ENCODE peak calls at places on chromosomes 1 and 21, in seven cellular contexts. L is stimulated activated naive B cell treated with anti-CD40 and anti-IgM and Interleukin-4, amounts not matched to agents 10 μg/mL and 1 μg/mL and 100 μg/mL, for 72 hours; Z is nephron progenitor cell; G is EH; U is LoVo; P is ovary; B is fibroblast of gingiva. F is an unnamed sample.

GRCh38 chr1:33137800-33138199 is 44.0 kb downstream of the TRIM62 start:
- DNase-seq in L (no peak), Z (peak), G (peak), U (no peak), P (peak), B (peak), F (peak)

GRCh38 chr1:209688746-209689234 is 13.6 kb downstream of the G0S2 start:
- DNase-seq in L (no peak), Z (no peak), G (peak), U (peak), P (no peak), B (no peak), F (no peak)

GRCh38 chr21:37072239-37072987 is 458 bp downstream of the PIGP start:
- DNase-seq in L (no peak), Z (peak), G (peak), U (peak), P (peak), B (peak), F (peak)

GRCh38 chr1:59041878-59042277 is 255.0 kb upstream of the FGGY start:
- DNase-seq in L (no peak), Z (no peak), G (peak), U (no peak), P (no peak), B (peak), F (no peak)

GRCh38 chr1:21238141-21238800 is 52.0 kb downstream of the ECE1 start:
- DNase-seq in L (no peak), Z (no peak), G (peak), U (no peak), P (no peak), B (no peak), F (no peak)

GRCh38 chr1:234500269-234500668 is 21.3 kb upstream of the TARBP1 start:
- DNase-seq in L (no peak), Z (no peak), G (peak), U (peak), P (no peak), B (no peak), F (peak)

GRCh38 chr1:173191011-173191410 is 16.1 kb downstream of the TNFSF4 start:
- DNase-seq in L (no peak), Z (no peak), G (peak), U (no peak), P (no peak), B (no peak), F (no peak)

GRCh38 chr1:175731581-175731980 is 11.8 kb downstream of the TNR start:
- DNase-seq in L (no peak), Z (no peak), G (no peak), U (no peak), P (no peak), B (no peak), F (no peak)

GRCh38 chr21:31641416-31641922 is 18.0 kb upstream of the SOD1 start:
- DNase-seq in L (no peak), Z (no peak), G (no peak), U (no peak), P (no peak), B (no peak), F (no peak)

GRCh38 chr21:34571994-34572393 is 42.9 kb downstream of the RCAN1 start:
- DNase-seq in L (no peak), Z (no peak), G (no peak), U (no peak), P (no peak), B (no peak), F (no peak)

GRCh38 chr1:12499574-12500245 is 118.3 kb downstream of the DHRS3 start:
- DNase-seq in L (no peak), Z (no peak), G (peak), U (no peak), P (no peak), B (peak), F (no peak)